ENCODE peak calls at places on chromosomes 7 and 10, in four cellular contexts. E is IMR-90, Y is keratinocyte, T is K562. U is an unnamed sample.

GRCh38 chr10:66322261-66322660 is 603.6 kb upstream of the LRRTM3 start:
- DNase-seq in E (no peak), Y (no peak), T (no peak), U (no peak)

GRCh38 chr7:137753067-137753466 is 93.7 kb downstream of the DGKI start:
- DNase-seq in E (no peak), Y (no peak), T (no peak), U (no peak)

GRCh38 chr7:5218564-5219360 is 28.7 kb downstream of the WIPI2 start:
- DNase-seq in E (no peak), Y (no peak), T (no peak), U (peak; percentile 59)

GRCh38 chr10:118423800-118424479 is 81.8 kb upstream of the FAM204A start:
- DNase-seq in E (peak; percentile 81), Y (peak; percentile 75), T (peak; percentile 67), U (peak; percentile 75)

GRCh38 chr7:140165422-140165821 is 11.4 kb downstream of the KDM7A start:
- DNase-seq in E (peak; percentile 89), Y (no peak), T (no peak), U (peak; percentile 23)

GRCh38 chr10:78913219-78914059 is 155.3 kb upstream of the ZMIZ1 start:
- DNase-seq in E (no peak), Y (no peak), T (no peak), U (no peak)

GRCh38 chr10:32790483-32790882 is 167.5 kb downstream of the ITGB1 start:
- DNase-seq in E (peak; percentile 60), Y (no peak), T (no peak), U (no peak)

GRCh38 chr7:49790209-49790608 is 16.8 kb downstream of the VWC2 start:
- DNase-seq in E (no peak), Y (no peak), T (no peak), U (no peak)

GRCh38 chr7:46282155-46282554 is 361.1 kb upstream of the IGFBP3 start:
- DNase-seq in E (no peak), Y (no peak), T (no peak), U (peak; percentile 55)

GRCh38 chr10:116685807-116686206 is 56.6 kb downstream of the HSPA12A start:
- DNase-seq in E (no peak), Y (no peak), T (no peak), U (no peak)

GRCh38 chr10:70481831-70482530 is 3.4 kb downstream of the PALD1 start:
- DNase-seq in E (no peak), Y (no peak), T (no peak), U (peak; percentile 49)

DNA sequence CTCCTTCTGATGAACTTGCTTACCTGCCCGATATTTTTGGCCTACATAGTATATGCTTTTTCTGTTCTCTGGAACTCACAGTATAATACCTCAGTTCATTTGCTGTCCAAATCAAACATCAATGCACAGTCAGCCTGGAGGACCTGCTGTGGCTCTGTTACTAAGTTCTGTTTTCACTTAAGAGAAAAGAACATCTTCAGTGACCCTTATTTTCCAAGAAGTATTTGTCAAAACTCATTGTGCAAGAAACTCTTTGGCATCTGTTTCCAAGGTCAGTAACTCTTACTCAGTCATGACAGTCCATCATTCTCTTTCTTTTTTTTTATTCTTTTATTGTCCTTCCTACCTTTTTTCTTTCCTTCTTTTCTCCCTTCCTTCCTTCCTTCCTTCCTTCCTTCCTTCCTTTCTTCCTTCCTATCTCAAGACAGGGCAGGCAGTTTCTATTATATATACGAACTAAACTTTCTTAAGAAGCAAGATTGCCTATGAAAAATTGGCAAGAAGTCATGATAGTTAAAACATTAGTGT is 37.8 kb upstream of the SEM1 start:
- DNase-seq in E (no peak), Y (no peak), T (no peak), U (no peak)
- H3K9me1 ChIP-seq in E (no peaks in the 10 kb centered on the region), Y (no peaks in the 10 kb centered on the region), T (no peaks in the 10 kb centered on the region), U (no peaks in the 10 kb centered on the region)

DNA sequence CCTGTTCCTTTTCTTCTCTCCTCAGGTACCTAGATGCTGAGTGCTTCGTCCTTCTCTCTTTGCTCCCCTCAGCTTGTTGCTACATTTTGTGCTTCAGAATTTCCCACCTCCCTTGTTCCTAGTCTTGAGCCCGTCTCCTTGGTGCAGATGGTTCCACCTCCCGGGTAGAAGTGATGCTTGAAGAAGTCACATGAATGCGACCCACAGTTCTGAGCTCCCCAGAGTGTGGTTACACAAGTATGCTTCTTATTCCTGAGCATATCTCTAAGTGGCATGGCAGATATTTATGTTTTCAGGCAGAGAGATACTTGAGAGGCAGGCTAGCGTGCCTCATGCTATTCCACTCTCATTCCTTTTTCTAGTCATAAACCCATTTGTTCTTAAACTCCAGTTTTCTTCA is 34.0 kb downstream of the INPP5F start:
- DNase-seq in E (peak; percentile 47), Y (no peak), T (no peak), U (no peak)
- H3K9me1 ChIP-seq in E (peaks cover 12% of the 10 kb centered on the region), Y (no peaks in the 10 kb centered on the region), T (no peaks in the 10 kb centered on the region), U (no peaks in the 10 kb centered on the region)

DNA sequence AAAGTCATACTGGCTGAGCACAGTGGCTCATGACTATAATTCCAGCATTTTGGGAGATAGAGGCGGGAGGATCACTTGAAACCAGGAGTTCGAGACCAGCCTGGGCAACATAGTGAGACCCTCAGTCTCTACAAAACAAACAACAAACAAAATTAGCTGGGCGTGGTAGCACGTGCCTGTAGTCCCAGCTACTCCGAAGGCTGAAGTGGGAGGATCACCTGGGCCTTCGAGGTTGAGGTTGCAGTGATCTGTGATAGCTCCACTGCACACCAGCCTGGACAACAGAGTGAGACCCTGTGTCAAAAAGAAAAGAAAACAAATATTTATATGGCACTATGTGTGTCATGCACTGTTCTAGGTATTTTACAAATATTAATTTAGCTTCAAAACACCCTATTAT is 94.3 kb downstream of the DNMBP start:
- DNase-seq in E (no peak), Y (no peak), T (no peak), U (no peak)
- H3K9me1 ChIP-seq in E (no peaks in the 10 kb centered on the region), Y (no peaks in the 10 kb centered on the region), T (no peaks in the 10 kb centered on the region), U (no peaks in the 10 kb centered on the region)

GRCh38 chr7:18583305-18583704 is 87.8 kb downstream of the HDAC9 start:
- DNase-seq in E (peak; percentile 67), Y (no peak), T (no peak), U (no peak)
- H3K9me1 ChIP-seq in E (no peaks in the 10 kb centered on the region), Y (no peaks in the 10 kb centered on the region), T (no peaks in the 10 kb centered on the region), U (no peaks in the 10 kb centered on the region)

DNA sequence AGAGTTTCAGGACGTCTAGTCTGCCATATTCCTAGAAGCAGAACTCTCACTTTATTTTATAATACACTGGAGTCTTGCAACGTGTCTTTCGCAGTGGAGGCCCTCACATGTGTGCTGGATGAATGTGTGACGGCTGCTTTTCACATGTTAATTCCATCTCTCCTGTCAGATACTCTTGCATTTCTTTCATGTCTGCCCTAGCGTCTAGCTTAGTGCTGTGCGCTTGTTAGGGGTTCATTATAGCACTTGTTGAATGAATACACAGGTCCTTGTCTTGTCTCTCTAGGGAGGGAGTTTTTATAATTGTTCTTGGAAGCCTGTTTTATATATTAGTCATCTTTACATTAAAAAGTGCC is 94.4 kb downstream of the MAP3K8 start:
- DNase-seq in E (no peak), Y (no peak), T (no peak), U (no peak)
- H3K9me1 ChIP-seq in E (no peaks in the 10 kb centered on the region), Y (no peaks in the 10 kb centered on the region), T (no peaks in the 10 kb centered on the region), U (no peaks in the 10 kb centered on the region)

GRCh38 chr7:145339319-145339718 is 503.5 kb upstream of the TPK1 start:
- DNase-seq in E (no peak), Y (no peak), T (no peak), U (no peak)
- H3K9me1 ChIP-seq in E (no peaks in the 10 kb centered on the region), Y (no peaks in the 10 kb centered on the region), T (no peaks in the 10 kb centered on the region), U (no peaks in the 10 kb centered on the region)

DNA sequence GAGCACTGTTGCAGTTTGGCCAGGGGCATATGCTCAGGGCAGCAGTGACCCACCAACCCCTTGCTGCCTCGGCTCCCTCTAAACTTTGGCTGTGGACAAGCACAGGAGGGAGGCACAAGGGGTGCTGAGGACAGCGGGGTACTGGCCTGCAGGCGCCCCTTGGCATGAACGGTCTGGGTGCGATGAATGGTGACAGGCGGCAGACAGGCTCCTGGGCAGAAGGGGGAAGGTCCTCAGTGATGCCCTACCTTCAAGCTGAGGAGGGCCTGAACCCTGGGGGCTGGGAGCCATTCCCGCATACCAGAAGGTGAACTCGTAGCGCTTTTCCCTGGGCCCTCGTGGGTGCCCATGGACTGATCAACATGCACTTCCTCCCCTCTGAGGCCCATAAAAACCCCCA is 567.1 kb downstream of the GRM8 start:
- DNase-seq in E (no peak), Y (no peak), T (no peak), U (no peak)
- H3K9me1 ChIP-seq in E (no peaks in the 10 kb centered on the region), Y (no peaks in the 10 kb centered on the region), T (no peaks in the 10 kb centered on the region), U (no peaks in the 10 kb centered on the region)

GRCh38 chr7:38525857-38526256 is 105.3 kb downstream of the AMPH start:
- DNase-seq in E (no peak), Y (no peak), T (no peak), U (no peak)

GRCh38 chr7:38524786-38525185 is 106.4 kb downstream of the AMPH start:
- DNase-seq in E (peak; percentile 44), Y (no peak), T (no peak), U (no peak)
- H3K9me1 ChIP-seq in E (no peaks in the 10 kb centered on the region), Y (no peaks in the 10 kb centered on the region), T (no peaks in the 10 kb centered on the region), U (no peaks in the 10 kb centered on the region)

GRCh38 chr7:24366901-24367300 is 82.9 kb downstream of the NPY start:
- DNase-seq in E (no peak), Y (no peak), T (no peak), U (no peak)
- H3K9me1 ChIP-seq in E (no peaks in the 10 kb centered on the region), Y (no peaks in the 10 kb centered on the region), T (no peaks in the 10 kb centered on the region), U (no peaks in the 10 kb centered on the region)

GRCh38 chr10:16948335-16948734 is 131.1 kb upstream of the RSU1 start:
- DNase-seq in E (no peak), Y (no peak), T (no peak), U (no peak)
- H3K9me1 ChIP-seq in E (peaks cover 3% of the 10 kb centered on the region), Y (no peaks in the 10 kb centered on the region), T (no peaks in the 10 kb centered on the region), U (no peaks in the 10 kb centered on the region)